ENCODE peak calls at places on chromosomes 5 and 9, in eight cellular contexts. R is cardiac septum; M is effector memory CD4-positive, alpha-beta T cell; N is activated T-cell treated with anti-CD3 and anti-CD28 coated beads for 24 hours; J is activated CD8-positive, alpha-beta T cell treated with anti-CD3 and anti-CD28 coated beads, Interleukin-2, amount 10 ng/mL, durations not matched to agents 7 days and 5 days; H is psoas muscle; O is fibroblast of lung; K is NCI-H1417. W is an unnamed sample.

GRCh38 chr5:79990205-79990597 is 861 bp downstream of the MTX3 start:
- DNase-seq in K (no peak), N (no peak), J (no peak), M (no peak), H (no peak), O (peak; percentile 14), R (no peak), W (no peak)

GRCh38 chr9:121326130-121326838 is 43.8 kb downstream of the STOM start:
- DNase-seq in N (no peak), K (no peak), R (peak; percentile 93), H (peak; percentile 89), O (peak; percentile 63), M (no peak), J (no peak), W (peak; percentile 55)

GRCh38 chr9:114551750-114552685 is 35.6 kb upstream of the ATP6V1G1 start:
- DNase-seq in K (no peak), N (no peak), J (no peak), M (no peak), O (peak; percentile 99), R (no peak), H (peak; percentile 33), W (peak; percentile 13)

GRCh38 chr5:74067748-74068541 is 441.9 kb downstream of the ARHGEF28 start:
- DNase-seq in H (no peak), K (no peak), N (no peak), R (no peak), J (no peak), O (no peak), M (no peak), W (no peak)

GRCh38 chr5:39423331-39423751 is 1.4 kb downstream of the DAB2 start:
- DNase-seq in O (peak; percentile 56), J (no peak), N (no peak), K (no peak), M (no peak), R (no peak), H (peak; percentile 30), W (peak; percentile 11)

GRCh38 chr5:67032921-67033664 is 163.5 kb downstream of the CD180 start:
- DNase-seq in K (no peak), N (no peak), H (no peak), J (no peak), O (peak; percentile 65), M (no peak), R (no peak), W (no peak)

GRCh38 chr9:13013976-13014375 is 239.2 kb downstream of the LURAP1L start:
- DNase-seq in M (no peak), K (no peak), H (no peak), N (no peak), R (no peak), O (peak; percentile 86), J (no peak), W (no peak)

GRCh38 chr9:77864096-77864889 is 167.3 kb downstream of the GNAQ start:
- DNase-seq in O (peak; percentile 34), N (no peak), R (no peak), H (no peak), M (no peak), K (no peak), J (no peak), W (no peak)

GRCh38 chr5:175728885-175729828 is 71.3 kb downstream of the HRH2 start:
- DNase-seq in K (no peak), N (no peak), M (no peak), J (no peak), R (peak; percentile 66), O (no peak), H (no peak), W (no peak)

GRCh38 chr5:172773481-172774469 is 2.8 kb upstream of the DUSP1 start:
- DNase-seq in H (no peak), M (no peak), R (no peak), K (no peak), O (peak; percentile 69), N (no peak), J (no peak), W (no peak)

GRCh38 chr5:177472460-177473441 is 683 bp downstream of the DBN1 start:
- DNase-seq in K (peak; percentile 68), R (no peak), J (peak; percentile 88), N (peak; percentile 49), M (peak; percentile 25), O (peak; percentile 53), H (peak; percentile 50), W (peak; percentile 43)

GRCh38 chr5:23305055-23305454 is 202.4 kb upstream of the PRDM9 start:
- DNase-seq in R (no peak), O (no peak), J (no peak), K (no peak), N (no peak), H (no peak), M (no peak), W (no peak)

GRCh38 chr5:127337876-127338275 is 47.3 kb downstream of the MEGF10 start:
- DNase-seq in O (no peak), H (no peak), N (no peak), J (no peak), M (no peak), K (no peak), R (no peak), W (no peak)

GRCh38 chr5:9337908-9338307 is 208.0 kb downstream of the SEMA5A start:
- DNase-seq in H (no peak), K (no peak), M (no peak), J (no peak), N (no peak), R (no peak), O (peak; percentile 73), W (no peak)

GRCh38 chr5:89303033-89303480 is 420.1 kb upstream of the MEF2C start:
- DNase-seq in M (no peak), K (peak; percentile 1), N (no peak), H (no peak), O (no peak), R (no peak), J (no peak), W (no peak)

GRCh38 chr5:132840896-132841818 is 10.7 kb upstream of the SHROOM1 start:
- DNase-seq in J (no peak), K (no peak), H (no peak), R (no peak), N (no peak), O (peak; percentile 31), M (no peak), W (no peak)

GRCh38 chr9:81083062-81083461 is 606.3 kb downstream of the TLE1 start:
- DNase-seq in R (no peak), M (no peak), K (no peak), H (no peak), J (no peak), O (peak; percentile 38), N (no peak), W (no peak)

GRCh38 chr9:109986423-109987055 is 206.5 kb downstream of the PALM2AKAP2 start:
- DNase-seq in M (no peak), R (no peak), K (no peak), O (peak; percentile 99), J (no peak), H (no peak), N (no peak), W (no peak)

GRCh38 chr9:126618590-126619335 is 5.0 kb downstream of the LMX1B start:
- DNase-seq in O (no peak), H (no peak), K (no peak), J (no peak), N (no peak), R (no peak), M (no peak), W (no peak)

GRCh38 chr5:159894149-159894720 is 22.0 kb upstream of the ADRA1B start:
- DNase-seq in M (no peak), R (no peak), H (no peak), K (no peak), N (no peak), O (no peak), J (no peak), W (no peak)

GRCh38 chr5:60961685-60962084 is 16.7 kb downstream of the NDUFAF2 start:
- DNase-seq in O (peak; percentile 48), K (no peak), M (no peak), N (no peak), H (no peak), R (no peak), J (no peak), W (no peak)

GRCh38 chr5:103943243-103943642 is 380.7 kb upstream of the NUDT12 start:
- DNase-seq in R (no peak), J (no peak), H (no peak), K (no peak), N (no peak), O (no peak), M (no peak), W (no peak)

GRCh38 chr9:83572524-83572923 is 34.3 kb upstream of the FRMD3 start:
- DNase-seq in N (no peak), O (peak; percentile 64), J (no peak), R (no peak), H (no peak), K (no peak), M (no peak), W (no peak)

GRCh38 chr9:96040591-96041461 is 165.3 kb downstream of the ERCC6L2 start:
- DNase-seq in O (peak; percentile 19), K (peak; percentile 22), J (no peak), H (no peak), M (no peak), R (no peak), N (no peak), W (no peak)

GRCh38 chr5:9370256-9370655 is 175.6 kb downstream of the SEMA5A start:
- DNase-seq in R (no peak), O (peak; percentile 47), J (no peak), H (no peak), N (no peak), K (no peak), M (no peak), W (no peak)

GRCh38 chr5:133763744-133764143 is 151.4 kb upstream of the FSTL4 start:
- DNase-seq in R (no peak), K (no peak), J (no peak), M (no peak), H (no peak), O (no peak), N (no peak), W (peak; percentile 68)

GRCh38 chr9:37371565-37372464 is 50.7 kb upstream of the GRHPR start:
- DNase-seq in R (no peak), M (no peak), O (peak; percentile 77), J (no peak), H (no peak), N (no peak), K (no peak), W (no peak)

GRCh38 chr9:129596541-129597328 is 24.2 kb downstream of the C9orf50 start:
- DNase-seq in M (no peak), K (no peak), H (peak; percentile 67), J (no peak), R (no peak), O (peak; percentile 83), N (no peak), W (peak; percentile 39)

GRCh38 chr9:82645591-82645990 is 417.4 kb downstream of the RASEF start:
- DNase-seq in K (no peak), N (no peak), H (no peak), M (no peak), R (no peak), J (no peak), O (peak; percentile 30), W (no peak)

GRCh38 chr5:65459995-65460394 is 21.7 kb downstream of the ADAMTS6 start:
- DNase-seq in N (no peak), H (no peak), O (no peak), K (no peak), J (no peak), R (no peak), M (no peak), W (no peak)

GRCh38 chr9:125810161-125810560 is 63.0 kb downstream of the PBX3 start:
- DNase-seq in M (no peak), O (no peak), N (no peak), R (no peak), J (no peak), H (no peak), K (no peak), W (no peak)

GRCh38 chr9:21504894-21505293 is 22.8 kb upstream of the IFNE start:
- DNase-seq in M (no peak), R (no peak), O (no peak), K (no peak), H (no peak), J (no peak), N (no peak), W (no peak)

GRCh38 chr5:123785160-123786001 is 273.4 kb downstream of the CSNK1G3 start:
- DNase-seq in J (no peak), H (no peak), O (peak; percentile 86), K (peak; percentile 26), N (no peak), R (no peak), M (no peak), W (no peak)

W was measured in thyroid gland.